ENCODE peak calls at places on chromosomes 11 and 22, in nine cellular contexts. E is WTC11, Y is thoracic aorta, G is D721Med, K is AG09309, N is body of pancreas, Q is fibroblast of pulmonary artery, R is MM.1S, A is astrocyte of the spinal cord. I is an unnamed sample.

GRCh38 chr11:122691751-122692150 is 36.2 kb downstream of the UBASH3B start:
- DNase-seq in E (no peak), Y (no peak), G (no peak), K (no peak), N (no peak), Q (no peak), R (no peak), A (no peak), I (no peak)

GRCh38 chr22:29879738-29880137 is 3.2 kb upstream of the MTMR3 start:
- DNase-seq in E (no peak), Y (no peak), G (no peak), K (no peak), N (no peak), Q (no peak), R (no peak), A (no peak), I (peak)

GRCh38 chr22:16824718-16825687 is at the start of gene XKR3:
- DNase-seq in E (no peak), Y (no peak), G (no peak), K (no peak), N (no peak), Q (no peak), R (peak), A (no peak), I (no peak)

GRCh38 chr11:67647471-67647870 is 3.1 kb downstream of the ACY3 start:
- DNase-seq in E (peak), Y (no peak), G (no peak), K (no peak), N (peak), Q (no peak), R (no peak), A (no peak), I (no peak)

GRCh38 chr22:46213052-46213451 is 37.0 kb downstream of the CDPF1 start:
- DNase-seq in E (no peak), Y (no peak), G (no peak), K (no peak), N (no peak), Q (no peak), R (no peak), A (no peak), I (no peak)

GRCh38 chr11:122354029-122354697 is 238.1 kb upstream of the BLID start:
- DNase-seq in E (no peak), Y (no peak), G (no peak), K (no peak), N (no peak), Q (peak), R (no peak), A (no peak), I (no peak)

GRCh38 chr11:17906436-17906835 is 106.4 kb downstream of the SERGEF start:
- DNase-seq in E (peak), Y (no peak), G (no peak), K (no peak), N (no peak), Q (no peak), R (no peak), A (no peak), I (no peak)

GRCh38 chr22:37804502-37804885 is 3.2 kb upstream of the GCAT start:
- DNase-seq in E (no peak), Y (no peak), G (peak), K (no peak), N (no peak), Q (no peak), R (no peak), A (no peak), I (no peak)

GRCh38 chr11:109027851-109028250 is 363.0 kb downstream of the DDX10 start:
- DNase-seq in E (no peak), Y (no peak), G (no peak), K (no peak), N (no peak), Q (no peak), R (no peak), A (no peak), I (no peak)

GRCh38 chr11:9138133-9138453 is 46.7 kb upstream of the SCUBE2 start:
- DNase-seq in E (no peak), Y (no peak), G (no peak), K (no peak), N (no peak), Q (no peak), R (no peak), A (no peak), I (no peak)

GRCh38 chr11:67629386-67630229 is at the start of gene NUDT8:
- DNase-seq in E (peak), Y (peak), G (no peak), K (no peak), N (peak), Q (peak), R (peak), A (peak), I (no peak)

GRCh38 chr22:20095521-20095920 is 15.5 kb downstream of the DGCR8 start:
- DNase-seq in E (no peak), Y (no peak), G (no peak), K (no peak), N (no peak), Q (no peak), R (no peak), A (no peak), I (no peak)

GRCh38 chr11:75323609-75324008 is 27.9 kb downstream of the ARRB1 start:
- DNase-seq in E (no peak), Y (no peak), G (no peak), K (no peak), N (peak), Q (no peak), R (no peak), A (no peak), I (no peak)

GRCh38 chr11:65225284-65226102 is 36.3 kb upstream of the POLA2 start:
- DNase-seq in E (peak), Y (no peak), G (no peak), K (peak), N (peak), Q (peak), R (peak), A (peak), I (no peak)

GRCh38 chr11:112615238-112615637 is 346.0 kb upstream of the NCAM1 start:
- DNase-seq in E (no peak), Y (no peak), G (no peak), K (no peak), N (no peak), Q (no peak), R (no peak), A (no peak), I (no peak)

GRCh38 chr11:69040581-69041260 is 8.0 kb upstream of the TPCN2 start:
- DNase-seq in E (no peak), Y (no peak), G (no peak), K (peak), N (no peak), Q (peak), R (no peak), A (peak), I (no peak)

GRCh38 chr11:35614949-35615569 is 3.2 kb upstream of the FJX1 start:
- DNase-seq in E (no peak), Y (no peak), G (no peak), K (no peak), N (no peak), Q (no peak), R (no peak), A (no peak), I (no peak)

GRCh38 chr11:73797457-73797856 is 9.8 kb downstream of the MRPL48 start:
- DNase-seq in E (no peak), Y (no peak), G (no peak), K (no peak), N (peak), Q (no peak), R (no peak), A (no peak), I (no peak)

GRCh38 chr22:17842386-17842785 is 68.1 kb upstream of the BID start:
- DNase-seq in E (no peak), Y (no peak), G (no peak), K (no peak), N (no peak), Q (no peak), R (peak), A (no peak), I (no peak)

GRCh38 chr11:1604711-1605110 is 3.6 kb downstream of the KRTAP5-3 start:
- DNase-seq in E (no peak), Y (no peak), G (no peak), K (no peak), N (no peak), Q (no peak), R (no peak), A (no peak), I (no peak)

GRCh38 chr22:39409630-39410029 is 10.1 kb downstream of the TAB1 start:
- DNase-seq in E (no peak), Y (no peak), G (no peak), K (no peak), N (no peak), Q (no peak), R (no peak), A (no peak), I (no peak)

GRCh38 chr11:119254239-119254638 is 48.1 kb downstream of the CBL start:
- DNase-seq in E (no peak), Y (no peak), G (no peak), K (no peak), N (no peak), Q (no peak), R (no peak), A (no peak), I (no peak)

GRCh38 chr11:66317766-66318575 is 1.1 kb upstream of the CD248 start:
- DNase-seq in E (peak), Y (no peak), G (no peak), K (peak), N (peak), Q (peak), R (no peak), A (peak), I (no peak)

GRCh38 chr11:47907499-47907898 is 59.3 kb upstream of the NUP160 start:
- DNase-seq in E (no peak), Y (no peak), G (no peak), K (peak), N (no peak), Q (peak), R (no peak), A (no peak), I (no peak)

GRCh38 chr11:62981743-62982142 is 3.0 kb downstream of the SLC22A6 start:
- DNase-seq in E (peak), Y (no peak), G (no peak), K (no peak), N (no peak), Q (no peak), R (no peak), A (no peak), I (no peak)

GRCh38 chr22:44147821-44148574 is 32.7 kb upstream of the PARVG start:
- DNase-seq in E (peak), Y (no peak), G (no peak), K (peak), N (no peak), Q (no peak), R (no peak), A (peak), I (no peak)

GRCh38 chr22:36856121-36856791 is 4.5 kb upstream of the NCF4 start:
- DNase-seq in E (peak), Y (peak), G (peak), K (peak), N (peak), Q (peak), R (peak), A (peak), I (peak)

GRCh38 chr22:49786976-49787843 is 40.5 kb downstream of the BRD1 start:
- DNase-seq in E (no peak), Y (no peak), G (no peak), K (no peak), N (no peak), Q (no peak), R (no peak), A (no peak), I (no peak)

GRCh38 chr11:59812220-59812619 is 1.6 kb upstream of the MRPL16 start:
- DNase-seq in E (no peak), Y (no peak), G (no peak), K (no peak), N (no peak), Q (no peak), R (no peak), A (no peak), I (no peak)

GRCh38 chr11:120208777-120209176 is 2.1 kb upstream of the OAF start:
- DNase-seq in E (no peak), Y (no peak), G (no peak), K (no peak), N (no peak), Q (peak), R (no peak), A (peak), I (no peak)

GRCh38 chr11:14288189-14288935 is 70.6 kb downstream of the RRAS2 start:
- DNase-seq in E (no peak), Y (no peak), G (no peak), K (peak), N (no peak), Q (peak), R (peak), A (peak), I (no peak)

GRCh38 chr11:59102259-59102765 is 4.7 kb upstream of the FAM111B start:
- DNase-seq in E (peak), Y (peak), G (no peak), K (no peak), N (peak), Q (peak), R (peak), A (peak), I (peak)

GRCh38 chr11:106091480-106092123 is 14.1 kb downstream of the AASDHPPT start:
- DNase-seq in E (no peak), Y (no peak), G (no peak), K (peak), N (no peak), Q (peak), R (peak), A (peak), I (no peak)

DNA sequence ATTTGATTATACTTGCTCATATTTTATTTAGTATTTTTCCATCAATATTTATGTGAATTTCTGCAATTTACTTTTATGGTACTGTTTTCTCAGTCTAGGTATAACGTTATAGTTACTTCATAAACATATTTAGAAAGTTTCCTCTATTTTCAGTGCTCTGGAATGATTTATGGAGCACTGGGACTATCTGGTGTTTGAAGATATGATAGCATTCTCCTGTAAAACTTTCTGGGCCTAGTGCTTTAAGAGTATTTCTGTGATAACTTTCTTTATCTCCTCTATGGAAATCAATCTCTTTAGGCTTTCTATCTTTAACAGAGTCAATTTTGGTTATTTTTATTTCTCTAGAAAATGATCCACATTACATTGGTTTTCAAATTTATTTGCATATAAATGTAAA is 85.1 kb downstream of the SOX6 start:
- DNase-seq in E (no peak), Y (no peak), G (no peak), K (no peak), N (no peak), Q (no peak), R (no peak), A (no peak), I (no peak)
- TF ChIP-seq CTCF in E (no peak), Y (no peak), G (no peak), K (no peak), N (no peak), Q (no peak), R (no peak), A (no peak), I (no peak)

DNA sequence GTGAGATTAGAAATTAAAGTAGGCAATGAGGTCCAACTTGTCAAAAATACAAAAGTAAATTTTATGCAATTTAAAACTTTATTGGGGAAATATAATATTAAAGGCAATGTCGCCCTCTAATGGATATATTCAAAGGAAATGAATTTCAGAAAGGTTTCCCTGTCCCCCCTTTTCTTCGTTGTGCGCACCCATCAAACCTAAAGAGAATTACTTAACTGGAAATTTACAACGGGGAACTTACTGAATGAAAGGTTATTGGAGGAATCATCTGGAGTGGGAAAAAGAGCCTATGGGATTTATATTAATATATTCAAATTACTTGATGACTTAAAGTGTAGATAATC is 1.7 kb upstream of the ABTB2 start:
- DNase-seq in E (no peak), Y (no peak), G (no peak), K (no peak), N (no peak), Q (no peak), R (no peak), A (no peak), I (no peak)
- TF ChIP-seq CTCF in E (peak), Y (peak), G (no peak), K (no peak), N (no peak), Q (no peak), R (peak), A (no peak), I (peak)

GRCh38 chr11:363948-364761 is 5.1 kb upstream of the B4GALNT4 start:
- DNase-seq in E (peak), Y (no peak), G (no peak), K (no peak), N (peak), Q (peak), R (peak), A (no peak), I (no peak)
- TF ChIP-seq CTCF in E (peak), Y (no peak), G (no peak), K (peak), N (peak), Q (peak), R (peak), A (peak), I (peak)

GRCh38 chr11:79077684-79078379 is 363.0 kb downstream of the TENM4 start:
- DNase-seq in E (no peak), Y (no peak), G (no peak), K (no peak), N (no peak), Q (no peak), R (no peak), A (no peak), I (no peak)

GRCh38 chr11:79078999-79079398 is 361.8 kb downstream of the TENM4 start:
- DNase-seq in E (no peak), Y (no peak), G (peak), K (no peak), N (no peak), Q (no peak), R (no peak), A (no peak), I (no peak)

GRCh38 chr11:79074547-79074946 is 366.3 kb downstream of the TENM4 start:
- DNase-seq in E (no peak), Y (no peak), G (no peak), K (no peak), N (no peak), Q (no peak), R (no peak), A (no peak), I (no peak)

GRCh38 chr11:79080506-79080905 is 360.3 kb downstream of the TENM4 start:
- DNase-seq in E (no peak), Y (no peak), G (no peak), K (no peak), N (no peak), Q (peak), R (no peak), A (no peak), I (no peak)

DNA sequence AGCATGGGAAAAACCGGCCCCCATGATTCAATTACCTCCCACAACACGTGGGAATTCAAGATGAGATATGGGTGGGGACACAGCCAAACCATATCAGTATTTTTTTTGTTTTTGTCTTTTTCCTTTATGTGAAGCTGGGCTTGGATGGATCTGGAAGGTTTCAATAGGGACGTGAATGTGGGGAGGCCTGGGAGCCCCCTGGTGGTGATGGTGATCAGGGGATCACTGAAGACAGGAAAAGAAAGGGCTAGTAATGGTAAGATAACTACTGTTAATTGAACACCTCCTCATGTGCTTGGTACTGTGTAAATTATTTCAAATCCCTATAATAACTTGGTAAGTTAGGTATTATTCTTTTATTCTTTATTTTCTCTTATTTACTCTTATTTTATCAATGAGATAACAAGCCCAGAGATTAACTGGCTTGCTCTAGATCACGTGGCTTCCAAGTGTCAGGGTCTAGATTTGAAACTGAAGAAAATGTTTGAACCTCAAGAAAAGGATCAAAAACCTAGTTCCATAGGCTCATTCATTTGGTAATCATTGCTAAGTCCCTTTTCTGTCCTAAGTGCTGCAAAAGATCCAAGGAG is 364.2 kb downstream of the TENM4 start:
- DNase-seq in E (peak), Y (no peak), G (no peak), K (no peak), N (peak), Q (peak), R (peak), A (no peak), I (no peak)
- TF ChIP-seq CTCF in E (peak), Y (peak), G (peak), K (peak), N (peak), Q (peak), R (peak), A (peak), I (peak)

DNA sequence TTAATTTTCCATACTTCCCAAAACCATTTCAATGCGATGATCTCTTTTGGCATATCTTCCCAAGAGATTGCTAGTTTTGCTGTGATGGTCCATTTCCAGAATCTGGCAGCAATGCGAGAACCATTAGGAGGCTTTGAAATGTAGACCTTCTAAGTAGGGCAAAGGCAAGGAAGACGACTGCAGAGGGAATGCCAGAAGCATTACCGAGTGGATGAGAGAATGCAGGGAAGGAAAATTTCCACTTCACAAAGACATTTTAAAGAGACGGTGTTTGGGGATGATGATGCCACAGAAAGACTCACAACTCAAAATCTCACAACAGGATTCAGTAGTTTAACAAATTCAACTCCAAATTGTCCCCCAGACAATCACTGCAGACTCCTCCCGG is 467 bp upstream of the CEP126 start:
- DNase-seq in E (no peak), Y (no peak), G (no peak), K (peak), N (no peak), Q (no peak), R (no peak), A (peak), I (no peak)
- TF ChIP-seq CTCF in E (no peak), Y (no peak), G (no peak), K (no peak), N (no peak), Q (no peak), R (no peak), A (no peak), I (no peak)

GRCh38 chr11:93740802-93741093 is 547 bp downstream of the TAF1D start:
- DNase-seq in E (peak), Y (no peak), G (peak), K (peak), N (peak), Q (peak), R (peak), A (peak), I (no peak)
- TF ChIP-seq CTCF in E (no peak), Y (no peak), G (peak), K (peak), N (no peak), Q (no peak), R (no peak), A (no peak), I (no peak)

GRCh38 chr11:70381872-70382842 is 16.2 kb upstream of the CTTN start:
- DNase-seq in E (no peak), Y (no peak), G (no peak), K (peak), N (no peak), Q (peak), R (no peak), A (peak), I (no peak)
- TF ChIP-seq CTCF in E (no peak), Y (no peak), G (no peak), K (peak), N (no peak), Q (peak), R (no peak), A (peak), I (no peak)

GRCh38 chr11:27873664-27874063 is 173.4 kb upstream of the BDNF start:
- DNase-seq in E (no peak), Y (no peak), G (no peak), K (no peak), N (no peak), Q (no peak), R (no peak), A (no peak), I (no peak)

GRCh38 chr11:27876209-27876775 is 176.0 kb upstream of the BDNF start:
- DNase-seq in E (no peak), Y (no peak), G (no peak), K (no peak), N (no peak), Q (no peak), R (no peak), A (no peak), I (no peak)

GRCh38 chr11:27874998-27875397 is 174.7 kb upstream of the BDNF start:
- DNase-seq in E (no peak), Y (no peak), G (no peak), K (no peak), N (no peak), Q (peak), R (no peak), A (no peak), I (no peak)

GRCh38 chr11:27870985-27871485 is 170.8 kb upstream of the BDNF start:
- DNase-seq in E (no peak), Y (no peak), G (no peak), K (no peak), N (no peak), Q (no peak), R (no peak), A (no peak), I (no peak)

GRCh38 chr11:27875480-27876208 is 175.4 kb upstream of the BDNF start:
- DNase-seq in E (no peak), Y (no peak), G (no peak), K (no peak), N (no peak), Q (peak), R (no peak), A (no peak), I (no peak)
- TF ChIP-seq CTCF in E (no peak), Y (no peak), G (no peak), K (no peak), N (no peak), Q (no peak), R (no peak), A (no peak), I (no peak)

GRCh38 chr11:132523929-132524328 is 1008.4 kb downstream of the OPCML start:
- DNase-seq in E (no peak), Y (no peak), G (no peak), K (no peak), N (no peak), Q (no peak), R (no peak), A (no peak), I (no peak)
- TF ChIP-seq CTCF in E (no peak), Y (no peak), G (no peak), K (no peak), N (no peak), Q (no peak), R (no peak), A (no peak), I (peak)